ENCODE peak calls at places on chromosomes 5 and 9, in six cellular contexts. G is hepatocyte; O is effector memory CD4-positive, alpha-beta T cell; W is heart right ventricle; K is stomach; R is CD8-positive, alpha-beta T cell. X is an unnamed sample.
A peak's percentile ranks its signal among the peaks of the same experiment; 100 is the strongest.

GRCh38 chr5:143498821-143499220 is 95.3 kb upstream of the NR3C1 start:
- DNase-seq in G (no peak), O (no peak), W (no peak), K (no peak), R (no peak), X (no peak)

GRCh38 chr5:132385321-132386105 is 16.0 kb downstream of the SLC22A5 start:
- DNase-seq in G (peak; percentile 58), O (peak; percentile 40), W (no peak), K (peak; percentile 52), R (peak; percentile 46), X (peak; percentile 57)

GRCh38 chr5:56269216-56269927 is 36.2 kb upstream of the ANKRD55 start:
- DNase-seq in G (peak; percentile 69), O (no peak), W (no peak), K (no peak), R (no peak), X (peak; percentile 54)

GRCh38 chr5:53399921-53400697 is 80.3 kb upstream of the FST start:
- DNase-seq in G (no peak), O (no peak), W (no peak), K (no peak), R (no peak), X (no peak)

GRCh38 chr5:39947657-39948056 is 522.9 kb upstream of the DAB2 start:
- DNase-seq in G (no peak), O (no peak), W (no peak), K (no peak), R (no peak), X (no peak)

GRCh38 chr5:178483620-178484019 is 106.6 kb downstream of the COL23A1 start:
- DNase-seq in G (no peak), O (peak; percentile 3), W (no peak), K (peak; percentile 38), R (peak; percentile 13), X (no peak)

GRCh38 chr5:62542720-62543119 is 35.9 kb upstream of the LRRC70 start:
- DNase-seq in G (no peak), O (no peak), W (no peak), K (no peak), R (no peak), X (no peak)

GRCh38 chr9:137427454-137428310 is 4.5 kb downstream of the NOXA1 start:
- DNase-seq in G (no peak), O (no peak), W (no peak), K (no peak), R (no peak), X (no peak)

GRCh38 chr5:14465776-14466175 is 115.8 kb upstream of the OTULINL start:
- DNase-seq in G (no peak), O (no peak), W (no peak), K (no peak), R (no peak), X (no peak)

GRCh38 chr9:83707518-83707767 is 315 bp downstream of the UBQLN1 start:
- DNase-seq in G (no peak), O (no peak), W (no peak), K (peak; percentile 75), R (no peak), X (no peak)

GRCh38 chr9:81489048-81489447 is 200.3 kb downstream of the TLE1 start:
- DNase-seq in G (no peak), O (no peak), W (no peak), K (no peak), R (no peak), X (no peak)

GRCh38 chr5:173228107-173228506 is 6.9 kb downstream of the NKX2-5 start:
- DNase-seq in G (no peak), O (no peak), W (no peak), K (no peak), R (no peak), X (no peak)

GRCh38 chr5:76393035-76393680 is 9.9 kb upstream of the IQGAP2 start:
- DNase-seq in G (no peak), O (no peak), W (no peak), K (no peak), R (no peak), X (peak; percentile 60)

GRCh38 chr5:178426326-178427130 is 163.7 kb downstream of the COL23A1 start:
- DNase-seq in G (no peak), O (no peak), W (no peak), K (no peak), R (no peak), X (no peak)

GRCh38 chr5:35061216-35061615 is 13.5 kb upstream of the AGXT2 start:
- DNase-seq in G (peak; percentile 51), O (no peak), W (no peak), K (no peak), R (no peak), X (no peak)

GRCh38 chr5:37005946-37006540 is 129.5 kb downstream of the NIPBL start:
- DNase-seq in G (peak; percentile 13), O (no peak), W (no peak), K (no peak), R (no peak), X (peak; percentile 49)

GRCh38 chr5:144203750-144204596 is 33.3 kb downstream of the KCTD16 start:
- DNase-seq in G (peak; percentile 79), O (no peak), W (no peak), K (peak; percentile 42), R (no peak), X (peak; percentile 70)

GRCh38 chr5:82676663-82677062 is 398.5 kb upstream of the RPS23 start:
- DNase-seq in G (no peak), O (no peak), W (no peak), K (no peak), R (no peak), X (no peak)

GRCh38 chr9:130956636-130957450 is 17.8 kb upstream of the FIBCD1 start:
- DNase-seq in G (no peak), O (no peak), W (no peak), K (no peak), R (no peak), X (no peak)

GRCh38 chr5:64612349-64612961 is 77.8 kb upstream of the SHISAL2B start:
- DNase-seq in G (peak; percentile 75), O (no peak), W (no peak), K (peak; percentile 27), R (no peak), X (peak; percentile 73)

GRCh38 chr5:71751422-71751821 is 32.3 kb downstream of the CARTPT start:
- DNase-seq in G (no peak), O (no peak), W (no peak), K (no peak), R (no peak), X (no peak)

GRCh38 chr5:141349917-141350619 is at the start of gene PCDHGB1:
- DNase-seq in G (no peak), O (no peak), W (peak; percentile 60), K (no peak), R (no peak), X (peak; percentile 87)

GRCh38 chr5:24141046-24141445 is 503.7 kb downstream of the CDH10 start:
- DNase-seq in G (peak; percentile 39), O (no peak), W (no peak), K (no peak), R (no peak), X (peak; percentile 40)

GRCh38 chr5:149030838-149031397 is 31.9 kb downstream of the SH3TC2 start:
- DNase-seq in G (no peak), O (no peak), W (no peak), K (no peak), R (no peak), X (no peak)

GRCh38 chr9:130835441-130836298 is 616 bp downstream of the ABL1 start:
- DNase-seq in G (peak; percentile 67), O (no peak), W (peak; percentile 47), K (peak; percentile 51), R (no peak), X (peak; percentile 67)

DNA sequence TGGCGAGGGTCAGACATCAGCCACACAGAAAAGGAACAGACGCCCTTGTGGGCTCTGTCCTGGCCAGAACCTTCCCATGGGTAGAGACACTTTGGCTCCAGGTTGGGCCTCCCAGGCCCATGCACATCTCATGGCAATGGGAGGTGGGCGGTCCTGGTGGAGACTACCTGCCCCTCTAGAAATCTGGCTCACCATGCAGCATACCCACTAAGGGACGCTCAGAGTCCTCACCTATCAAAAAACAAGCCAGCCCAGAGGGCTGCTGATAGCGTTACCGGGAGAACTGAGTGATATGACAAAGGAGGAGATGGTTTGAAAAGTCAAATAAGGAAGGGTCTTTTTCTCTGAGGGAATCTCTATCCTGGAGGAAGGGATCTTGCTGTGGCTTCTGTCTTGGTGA is 62.1 kb downstream of the C5orf15 start:
- DNase-seq in G (no peak), O (no peak), W (no peak), K (no peak), R (no peak), X (no peak)
- H3K4me1 ChIP-seq in G (peaks cover 7% of the 10 kb centered on the region), O (no peaks in the 10 kb centered on the region), W (no peaks in the 10 kb centered on the region), K (peaks cover 6% of the 10 kb centered on the region), R (no peaks in the 10 kb centered on the region), X (peaks cover 23% of the 10 kb centered on the region)

DNA sequence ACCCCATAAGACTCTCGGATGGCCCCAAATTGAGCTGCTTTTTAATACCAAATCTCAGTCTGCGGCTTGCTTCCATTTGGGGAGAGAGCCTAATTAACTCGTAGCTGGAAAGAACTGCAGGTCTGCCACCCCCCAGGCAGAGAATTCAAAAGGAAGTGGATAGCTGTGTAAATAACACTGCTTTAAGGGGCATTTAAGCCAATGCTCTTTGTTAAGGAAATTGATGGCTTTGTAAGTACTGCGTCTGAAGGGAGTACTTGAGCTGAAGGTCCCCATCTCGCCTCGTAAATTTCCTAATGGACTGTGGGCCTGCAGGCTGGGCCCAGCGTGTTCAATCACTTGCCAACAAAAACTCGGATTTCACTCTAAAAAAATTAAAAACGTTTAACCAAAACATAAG is 132.7 kb downstream of the PAPPA start:
- DNase-seq in G (peak; percentile 32), O (no peak), W (no peak), K (no peak), R (no peak), X (peak; percentile 65)
- H3K4me1 ChIP-seq in G (no peaks in the 10 kb centered on the region), O (no peaks in the 10 kb centered on the region), W (no peaks in the 10 kb centered on the region), K (no peaks in the 10 kb centered on the region), R (no peaks in the 10 kb centered on the region), X (peaks cover 12% of the 10 kb centered on the region)

GRCh38 chr9:4614627-4615026 is 47.5 kb upstream of the PLPP6 start:
- DNase-seq in G (no peak), O (no peak), W (no peak), K (no peak), R (no peak), X (no peak)
- H3K4me1 ChIP-seq in G (no peaks in the 10 kb centered on the region), O (no peaks in the 10 kb centered on the region), W (no peaks in the 10 kb centered on the region), K (no peaks in the 10 kb centered on the region), R (peaks cover 3% of the 10 kb centered on the region), X (peaks cover 12% of the 10 kb centered on the region)

GRCh38 chr9:14345586-14346237 is 31.8 kb upstream of the NFIB start:
- DNase-seq in G (no peak), O (no peak), W (no peak), K (no peak), R (no peak), X (no peak)
- H3K4me1 ChIP-seq in G (peaks cover 37% of the 10 kb centered on the region), O (no peaks in the 10 kb centered on the region), W (peaks cover 53% of the 10 kb centered on the region), K (peaks cover 61% of the 10 kb centered on the region), R (no peaks in the 10 kb centered on the region), X (peaks cover 8% of the 10 kb centered on the region)

X was measured in A673.